ENCODE peak calls at places on chromosomes 4 and X, in five cellular contexts. One of them, this sample, is unnamed.

GRCh38 chr4:44679060-44679459 is 840 bp downstream of the GUF1 start:
- DNase-seq in activated naive CD4-positive, alpha-beta T cell treated with anti-CD3 and anti-CD28 coated beads, Interleukin-2, amount 50 U/mL, for 16 hours: no peak
- DNase-seq in NCI-H460: no peak
- DNase-seq in activated T-cell treated with anti-CD3 and anti-CD28 coated beads, Interleukin-2, amount 50 U/mL, for 48 hours: no peak
- DNase-seq in AG08395: no peak
- DNase-seq in this sample: no peak

GRCh38 chrX:22164770-22165388 is 107.8 kb upstream of the CBLL2 start:
- DNase-seq in activated T-cell treated with anti-CD3 and anti-CD28 coated beads, Interleukin-2, amount 50 U/mL, for 48 hours: no peak
- DNase-seq in activated naive CD4-positive, alpha-beta T cell treated with anti-CD3 and anti-CD28 coated beads, Interleukin-2, amount 50 U/mL, for 16 hours: no peak
- DNase-seq in NCI-H460: peak
- DNase-seq in AG08395: no peak
- DNase-seq in this sample: no peak

GRCh38 chr4:173448557-173448918 is 49.6 kb upstream of the SCRG1 start:
- DNase-seq in activated T-cell treated with anti-CD3 and anti-CD28 coated beads, Interleukin-2, amount 50 U/mL, for 48 hours: no peak
- DNase-seq in AG08395: peak
- DNase-seq in NCI-H460: no peak
- DNase-seq in activated naive CD4-positive, alpha-beta T cell treated with anti-CD3 and anti-CD28 coated beads, Interleukin-2, amount 50 U/mL, for 16 hours: no peak
- DNase-seq in this sample: no peak

GRCh38 chrX:3271485-3272186 is 74.8 kb downstream of the MXRA5 start:
- DNase-seq in activated T-cell treated with anti-CD3 and anti-CD28 coated beads, Interleukin-2, amount 50 U/mL, for 48 hours: no peak
- DNase-seq in activated naive CD4-positive, alpha-beta T cell treated with anti-CD3 and anti-CD28 coated beads, Interleukin-2, amount 50 U/mL, for 16 hours: no peak
- DNase-seq in AG08395: peak
- DNase-seq in NCI-H460: no peak
- DNase-seq in this sample: peak

GRCh38 chrX:119729408-119730201 is 28.8 kb upstream of the SOWAHD start:
- DNase-seq in AG08395: peak
- DNase-seq in activated T-cell treated with anti-CD3 and anti-CD28 coated beads, Interleukin-2, amount 50 U/mL, for 48 hours: peak
- DNase-seq in NCI-H460: peak
- DNase-seq in activated naive CD4-positive, alpha-beta T cell treated with anti-CD3 and anti-CD28 coated beads, Interleukin-2, amount 50 U/mL, for 16 hours: peak
- DNase-seq in this sample: peak

GRCh38 chrX:47460561-47460960 is 22.5 kb downstream of the ZNF41 start:
- DNase-seq in activated T-cell treated with anti-CD3 and anti-CD28 coated beads, Interleukin-2, amount 50 U/mL, for 48 hours: no peak
- DNase-seq in activated naive CD4-positive, alpha-beta T cell treated with anti-CD3 and anti-CD28 coated beads, Interleukin-2, amount 50 U/mL, for 16 hours: no peak
- DNase-seq in AG08395: no peak
- DNase-seq in NCI-H460: no peak
- DNase-seq in this sample: no peak

GRCh38 chr4:41670530-41670929 is 78.0 kb downstream of the PHOX2B start:
- DNase-seq in activated T-cell treated with anti-CD3 and anti-CD28 coated beads, Interleukin-2, amount 50 U/mL, for 48 hours: no peak
- DNase-seq in activated naive CD4-positive, alpha-beta T cell treated with anti-CD3 and anti-CD28 coated beads, Interleukin-2, amount 50 U/mL, for 16 hours: no peak
- DNase-seq in NCI-H460: no peak
- DNase-seq in AG08395: no peak
- DNase-seq in this sample: no peak

GRCh38 chr4:121738780-121739547 is 26.0 kb downstream of the SMIM43 start:
- DNase-seq in activated naive CD4-positive, alpha-beta T cell treated with anti-CD3 and anti-CD28 coated beads, Interleukin-2, amount 50 U/mL, for 16 hours: no peak
- DNase-seq in AG08395: peak
- DNase-seq in activated T-cell treated with anti-CD3 and anti-CD28 coated beads, Interleukin-2, amount 50 U/mL, for 48 hours: no peak
- DNase-seq in NCI-H460: no peak
- DNase-seq in this sample: peak

GRCh38 chrX:153782324-153782723 is 1.5 kb downstream of the SRPK3 start:
- DNase-seq in NCI-H460: no peak
- DNase-seq in AG08395: no peak
- DNase-seq in activated T-cell treated with anti-CD3 and anti-CD28 coated beads, Interleukin-2, amount 50 U/mL, for 48 hours: no peak
- DNase-seq in activated naive CD4-positive, alpha-beta T cell treated with anti-CD3 and anti-CD28 coated beads, Interleukin-2, amount 50 U/mL, for 16 hours: no peak
- DNase-seq in this sample: no peak

GRCh38 chrX:152913354-152913753 is 15.5 kb downstream of the ZNF185 start:
- DNase-seq in activated T-cell treated with anti-CD3 and anti-CD28 coated beads, Interleukin-2, amount 50 U/mL, for 48 hours: no peak
- DNase-seq in NCI-H460: no peak
- DNase-seq in activated naive CD4-positive, alpha-beta T cell treated with anti-CD3 and anti-CD28 coated beads, Interleukin-2, amount 50 U/mL, for 16 hours: no peak
- DNase-seq in AG08395: no peak
- DNase-seq in this sample: no peak

GRCh38 chrX:80335062-80335830 is 85.0 kb upstream of the TENT5D start:
- DNase-seq in AG08395: no peak
- DNase-seq in activated T-cell treated with anti-CD3 and anti-CD28 coated beads, Interleukin-2, amount 50 U/mL, for 48 hours: no peak
- DNase-seq in NCI-H460: no peak
- DNase-seq in activated naive CD4-positive, alpha-beta T cell treated with anti-CD3 and anti-CD28 coated beads, Interleukin-2, amount 50 U/mL, for 16 hours: peak
- DNase-seq in this sample: no peak

GRCh38 chrX:44550563-44550962 is 7.9 kb upstream of the FUNDC1 start:
- DNase-seq in NCI-H460: no peak
- DNase-seq in activated T-cell treated with anti-CD3 and anti-CD28 coated beads, Interleukin-2, amount 50 U/mL, for 48 hours: no peak
- DNase-seq in AG08395: no peak
- DNase-seq in activated naive CD4-positive, alpha-beta T cell treated with anti-CD3 and anti-CD28 coated beads, Interleukin-2, amount 50 U/mL, for 16 hours: no peak
- DNase-seq in this sample: no peak

GRCh38 chrX:17860811-17861495 is at the start of gene RAI2:
- DNase-seq in activated T-cell treated with anti-CD3 and anti-CD28 coated beads, Interleukin-2, amount 50 U/mL, for 48 hours: no peak
- DNase-seq in activated naive CD4-positive, alpha-beta T cell treated with anti-CD3 and anti-CD28 coated beads, Interleukin-2, amount 50 U/mL, for 16 hours: peak
- DNase-seq in AG08395: no peak
- DNase-seq in NCI-H460: no peak
- DNase-seq in this sample: peak

This sample was measured in AG08396.